ENCODE peak calls at places on chromosomes 12 and 14, in five cellular contexts. J is iPS DF 19.7; C is activated naive CD8-positive, alpha-beta T cell treated with anti-CD3 and anti-CD28 coated beads for 36 hours; Q is GM04504; L is lung microvascular endothelial cell. T is an unnamed sample.

GRCh38 chr12:10771132-10771733 is 31.2 kb downstream of the TAS2R7 start:
- DNase-seq in J (no peak), C (no peak), Q (peak; percentile 12), L (peak; percentile 63), T (peak; percentile 51)

GRCh38 chr14:63853831-63854293 is 1.1 kb downstream of the SYNE2 start:
- DNase-seq in J (no peak), C (peak; percentile 39), Q (peak; percentile 12), L (peak; percentile 80), T (peak; percentile 52)

GRCh38 chr12:27779416-27779815 is 617 bp upstream of the KLHL42 start:
- DNase-seq in J (no peak), C (peak; percentile 23), Q (no peak), L (peak; percentile 21), T (no peak)

GRCh38 chr14:89719371-89720075 is 235.0 kb downstream of the EFCAB11 start:
- DNase-seq in J (no peak), C (no peak), Q (no peak), L (no peak), T (no peak)

GRCh38 chr14:100292301-100292775 is 13.9 kb downstream of the SLC25A29 start:
- DNase-seq in J (no peak), C (no peak), Q (no peak), L (no peak), T (no peak)

GRCh38 chr14:94373708-94374107 is 14.7 kb downstream of the SERPINA1 start:
- DNase-seq in J (no peak), C (no peak), Q (peak; percentile 92), L (peak; percentile 50), T (peak; percentile 97)

GRCh38 chr14:71403673-71404072 is 496.4 kb downstream of the PCNX1 start:
- DNase-seq in J (no peak), C (peak; percentile 8), Q (no peak), L (peak; percentile 42), T (peak; percentile 44)

GRCh38 chr14:68783408-68784297 is 9.2 kb downstream of the ZFP36L1 start:
- DNase-seq in J (no peak), C (no peak), Q (no peak), L (no peak), T (no peak)

GRCh38 chr14:78595797-78596196 is 425.6 kb downstream of the NRXN3 start:
- DNase-seq in J (no peak), C (no peak), Q (no peak), L (peak; percentile 2), T (no peak)